ENCODE peak calls at places on chromosomes 11 and 22, in eight cellular contexts. C is stomach, H is PC-9, N is fibroblast of lung, X is ovary, P is pancreas, D is body of pancreas, T is GM23338. U is an unnamed sample.

GRCh38 chr11:21415566-21415965 is 746.2 kb downstream of the NELL1 start:
- DNase-seq in H (no peak), N (no peak), X (no peak), C (no peak), D (no peak), P (no peak), T (no peak), U (no peak)

GRCh38 chr11:57804466-57804865 is 42.9 kb downstream of the CTNND1 start:
- DNase-seq in D (no peak), C (no peak), P (no peak), X (no peak), T (no peak), H (no peak), N (no peak), U (no peak)

GRCh38 chr11:121544956-121545355 is 92.2 kb upstream of the SORL1-AS1 start:
- DNase-seq in T (no peak), D (no peak), H (no peak), N (no peak), C (no peak), P (no peak), X (no peak), U (no peak)

GRCh38 chr22:29762263-29762662 is 4.5 kb downstream of the ZMAT5 start:
- DNase-seq in P (no peak), N (no peak), T (no peak), X (no peak), H (peak; percentile 53), D (no peak), C (no peak), U (no peak)

GRCh38 chr11:99513368-99513767 is 492.6 kb downstream of the CNTN5 start:
- DNase-seq in H (no peak), X (no peak), N (no peak), D (no peak), T (no peak), P (no peak), C (no peak), U (no peak)

GRCh38 chr11:111001986-111002616 is 243.4 kb upstream of the POU2AF2 start:
- DNase-seq in D (no peak), N (peak; percentile 95), C (no peak), H (no peak), X (no peak), P (no peak), T (no peak), U (no peak)

GRCh38 chr11:19345848-19346681 is 105.3 kb upstream of the E2F8 start:
- DNase-seq in P (no peak), X (no peak), T (peak; percentile 58), H (no peak), D (peak; percentile 21), N (peak; percentile 23), C (peak; percentile 34), U (no peak)

GRCh38 chr11:60208146-60208895 is 25.4 kb upstream of the MS4A6A start:
- DNase-seq in P (no peak), X (no peak), N (no peak), D (no peak), H (no peak), T (no peak), C (no peak), U (no peak)

GRCh38 chr11:34266987-34267386 is 90.8 kb downstream of the ABTB2 start:
- DNase-seq in T (no peak), N (no peak), H (no peak), C (no peak), D (no peak), X (no peak), P (no peak), U (no peak)

GRCh38 chr11:63866211-63866610 is 27.3 kb downstream of the MARK2 start:
- DNase-seq in N (peak; percentile 80), P (peak; percentile 71), H (no peak), X (peak; percentile 58), C (peak; percentile 89), T (no peak), D (peak; percentile 84), U (peak; percentile 88)

GRCh38 chr22:39546889-39547586 is 14.5 kb upstream of the RPS19BP1 start:
- DNase-seq in D (no peak), T (no peak), P (no peak), N (peak; percentile 59), C (no peak), H (no peak), X (no peak), U (no peak)

GRCh38 chr11:92152245-92152644 is 72.4 kb upstream of the FAT3 start:
- DNase-seq in D (no peak), H (no peak), X (no peak), C (no peak), N (no peak), P (no peak), T (peak; percentile 78), U (no peak)

GRCh38 chr11:77230878-77231605 is 70.4 kb downstream of the GDPD4 start:
- DNase-seq in N (no peak), P (no peak), D (no peak), T (no peak), X (no peak), C (no peak), H (no peak), U (no peak)

GRCh38 chr11:68021167-68021787 is 9.2 kb upstream of the NDUFS8 start:
- DNase-seq in H (peak; percentile 82), T (peak; percentile 65), C (peak; percentile 72), X (no peak), D (peak; percentile 71), P (no peak), N (no peak), U (peak; percentile 75)

GRCh38 chr11:130675456-130675855 is 227.0 kb downstream of the ADAMTS15 start:
- DNase-seq in T (no peak), P (peak; percentile 18), H (no peak), C (no peak), X (no peak), N (peak; percentile 51), D (peak; percentile 45), U (no peak)

GRCh38 chr11:34344410-34345011 is 13.3 kb downstream of the ABTB2 start:
- DNase-seq in X (no peak), P (no peak), N (no peak), H (peak; percentile 87), C (no peak), T (no peak), D (peak; percentile 32), U (no peak)

GRCh38 chr11:104645276-104646018 is 252.8 kb downstream of the CASP12 start:
- DNase-seq in C (no peak), H (no peak), P (no peak), T (no peak), D (no peak), X (no peak), N (no peak), U (no peak)

GRCh38 chr11:126061707-126062678 is 673 bp downstream of the CDON start:
- DNase-seq in C (no peak), T (peak; percentile 87), D (peak; percentile 39), H (peak; percentile 40), X (peak; percentile 77), P (peak; percentile 50), N (peak; percentile 32), U (no peak)
- TF ChIP-seq CTCF in C (peak; percentile 66), T (peak; percentile 72), D (peak; percentile 19), H (peak; percentile 69), X (peak; percentile 48), P (no peak), N (peak; percentile 59), U (no peak)

DNA sequence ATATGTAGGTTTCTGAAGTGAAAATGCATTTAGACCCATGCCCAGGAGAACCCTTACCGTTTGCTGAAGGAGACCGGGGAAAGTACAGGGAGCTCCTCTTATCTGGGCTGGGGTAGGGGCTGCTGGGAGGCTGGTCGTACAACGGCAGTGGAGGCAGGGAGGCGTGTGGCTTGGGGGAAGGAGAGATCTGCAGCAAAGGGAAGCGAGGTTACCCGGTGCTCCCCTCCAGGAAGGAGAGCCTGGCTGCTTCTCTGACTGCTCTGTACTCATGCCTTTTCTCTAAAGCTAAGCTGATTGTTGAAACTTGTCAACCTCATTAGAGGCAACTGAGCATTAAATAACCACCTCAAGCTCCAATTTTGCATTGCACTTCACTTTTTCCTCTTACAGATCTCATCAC is 27.2 kb downstream of the ATG16L2 start:
- DNase-seq in X (no peak), P (no peak), N (no peak), H (no peak), T (no peak), D (no peak), C (no peak), U (no peak)
- H3K36me3 ChIP-seq in X (no peaks in the 10 kb centered on the region), P (peaks cover 5% of the 10 kb centered on the region), N (no peaks in the 10 kb centered on the region), H (no peaks in the 10 kb centered on the region), T (no peaks in the 10 kb centered on the region), D (no peaks in the 10 kb centered on the region), C (peaks cover 73% of the 10 kb centered on the region), U (no peaks in the 10 kb centered on the region)

DNA sequence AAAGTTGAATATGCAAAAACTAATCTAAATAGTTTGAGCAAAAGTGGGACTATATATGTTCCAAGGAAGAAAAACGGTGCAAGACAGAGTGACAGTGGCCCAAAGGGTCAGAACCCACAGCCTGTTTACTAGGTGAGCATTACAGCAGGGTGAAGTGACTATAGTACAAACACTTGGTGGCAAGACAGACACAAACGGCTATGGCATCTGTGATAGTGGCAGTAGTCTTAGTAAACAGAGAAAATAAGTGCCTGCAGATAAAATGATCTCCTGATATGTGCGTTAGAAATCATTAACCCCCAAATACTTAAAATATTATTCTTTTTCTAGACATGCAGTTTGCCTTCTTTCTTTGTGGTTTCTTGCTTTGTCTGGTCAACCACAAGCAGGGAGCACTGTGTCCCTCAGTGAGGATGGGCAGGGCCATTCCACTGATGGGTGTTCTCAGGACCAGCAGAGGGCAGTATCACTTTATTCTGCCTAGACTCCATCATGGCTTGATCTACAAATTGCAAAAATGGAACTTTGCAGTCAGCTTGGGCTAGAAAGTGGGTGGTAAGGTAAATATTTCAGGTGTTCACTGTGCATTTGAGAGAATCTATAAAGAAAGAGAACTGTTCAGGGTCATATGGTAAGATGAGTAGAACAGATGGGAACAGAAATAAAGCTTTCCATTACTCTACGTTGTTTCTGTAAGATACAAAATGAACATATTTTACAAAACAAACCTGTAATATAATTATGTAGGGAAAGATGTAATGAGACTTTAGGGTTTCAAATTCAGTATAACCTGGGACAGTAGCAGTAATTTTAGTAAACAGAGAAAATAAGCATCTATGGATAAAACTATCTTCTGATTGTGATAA is 198.2 kb downstream of the SWAP70 start:
- DNase-seq in H (peak; percentile 41), T (peak; percentile 85), D (peak; percentile 44), N (peak; percentile 77), C (peak; percentile 47), X (peak; percentile 27), P (peak; percentile 22), U (peak; percentile 81)
- H3K4me1 ChIP-seq in H (no peaks in the 10 kb centered on the region), T (peaks cover 38% of the 10 kb centered on the region), D (peaks cover 4% of the 10 kb centered on the region), N (peaks cover 11% of the 10 kb centered on the region), C (no peaks in the 10 kb centered on the region), X (no peaks in the 10 kb centered on the region), P (peaks cover 7% of the 10 kb centered on the region), U (no peaks in the 10 kb centered on the region)

GRCh38 chr22:25882366-25882765 is 140.4 kb downstream of the MYO18B start:
- DNase-seq in H (no peak), X (no peak), P (no peak), D (no peak), C (no peak), T (no peak), N (no peak), U (no peak)

GRCh38 chr22:25884121-25884520 is 142.1 kb downstream of the MYO18B start:
- DNase-seq in H (no peak), N (no peak), X (no peak), D (no peak), C (no peak), P (no peak), T (no peak), U (no peak)

GRCh38 chr22:25881353-25881752 is 139.4 kb downstream of the MYO18B start:
- DNase-seq in D (no peak), N (no peak), X (no peak), C (no peak), P (no peak), H (no peak), T (no peak), U (no peak)

GRCh38 chr22:25878933-25879332 is 136.9 kb downstream of the MYO18B start:
- DNase-seq in H (no peak), P (no peak), X (no peak), T (no peak), N (no peak), C (no peak), D (no peak), U (no peak)

GRCh38 chr22:25880524-25880923 is 138.5 kb downstream of the MYO18B start:
- DNase-seq in X (no peak), T (peak; percentile 25), P (no peak), H (no peak), C (no peak), D (no peak), N (no peak), U (no peak)
- TF ChIP-seq CTCF in X (no peak), T (peak; percentile 34), P (no peak), H (no peak), C (no peak), D (no peak), N (no peak), U (no peak)